ENCODE peak calls at places on chromosomes 6 and 20, in five cellular contexts. R is GM19239; P is left lung; V is Caki2; S is activated naive CD8-positive, alpha-beta T cell treated with anti-CD3 and anti-CD28 coated beads, Interleukin-2, amount 50 U/mL, for 24 hours. K is an unnamed sample.
A peak's percentile ranks its signal among the peaks of the same experiment; 100 is the strongest.

GRCh38 chr6:109421184-109421583 is 19.2 kb downstream of the PPIL6 start:
- DNase-seq in R (no peak), P (no peak), V (no peak), S (no peak), K (no peak)

GRCh38 chr20:4134861-4135379 is 119.6 kb upstream of the RNF24 start:
- DNase-seq in R (no peak), P (no peak), V (peak; percentile 68), S (no peak), K (no peak)

GRCh38 chr6:116990679-116991078 is 113.6 kb downstream of the RFX6 start:
- DNase-seq in R (no peak), P (no peak), V (no peak), S (no peak), K (no peak)

GRCh38 chr6:105601541-105602174 is 198.8 kb upstream of the PREP start:
- DNase-seq in R (peak; percentile 30), P (peak; percentile 74), V (peak; percentile 81), S (peak; percentile 27), K (no peak)

GRCh38 chr6:157629220-157629619 is 193.8 kb upstream of the SNX9 start:
- DNase-seq in R (no peak), P (no peak), V (no peak), S (no peak), K (no peak)

GRCh38 chr20:51310216-51310615 is 232.3 kb downstream of the NFATC2 start:
- DNase-seq in R (no peak), P (no peak), V (no peak), S (no peak), K (no peak)

GRCh38 chr6:144343736-144344428 is 58.7 kb downstream of the UTRN start:
- DNase-seq in R (no peak), P (no peak), V (peak; percentile 86), S (peak; percentile 37), K (no peak)

GRCh38 chr6:170080828-170081368 is 210.0 kb downstream of the DLL1 start:
- DNase-seq in R (no peak), P (peak; percentile 24), V (no peak), S (no peak), K (no peak)

GRCh38 chr6:169190970-169191369 is 62.7 kb downstream of the THBS2 start:
- DNase-seq in R (no peak), P (no peak), V (no peak), S (no peak), K (no peak)

GRCh38 chr6:156395276-156395675 is 381.9 kb upstream of the ARID1B start:
- DNase-seq in R (no peak), P (no peak), V (no peak), S (peak; percentile 7), K (no peak)

GRCh38 chr6:41502607-41503434 is 43.4 kb upstream of the FOXP4 start:
- DNase-seq in R (no peak), P (peak; percentile 46), V (no peak), S (peak; percentile 17), K (no peak)

GRCh38 chr6:108565091-108565766 is 4.5 kb downstream of the FOXO3 start:
- DNase-seq in R (no peak), P (no peak), V (no peak), S (no peak), K (no peak)

GRCh38 chr6:48959401-48960060 is 503.5 kb downstream of the MMUT start:
- DNase-seq in R (no peak), P (no peak), V (no peak), S (no peak), K (no peak)

GRCh38 chr20:58709703-58710039 is 17.1 kb downstream of the NPEPL1 start:
- DNase-seq in R (no peak), P (peak; percentile 12), V (no peak), S (no peak), K (no peak)

GRCh38 chr6:135514706-135515105 is 17.2 kb upstream of the AHI1 start:
- DNase-seq in R (no peak), P (no peak), V (no peak), S (no peak), K (no peak)

GRCh38 chr6:97591955-97592354 is 308.9 kb upstream of the MMS22L start:
- DNase-seq in R (no peak), P (no peak), V (no peak), S (no peak), K (no peak)

GRCh38 chr6:163387317-163387716 is 27.2 kb upstream of the QKI start:
- DNase-seq in R (no peak), P (no peak), V (no peak), S (no peak), K (no peak)

GRCh38 chr6:19836799-19837510 is at the start of gene ID4:
- DNase-seq in R (no peak), P (peak; percentile 94), V (peak; percentile 96), S (no peak), K (no peak)

GRCh38 chr20:4493386-4493785 is 228.3 kb upstream of the PRND start:
- DNase-seq in R (no peak), P (no peak), V (no peak), S (no peak), K (no peak)

GRCh38 chr6:70706491-70707123 is 38.9 kb downstream of the SMAP1 start:
- DNase-seq in R (peak; percentile 1), P (no peak), V (peak; percentile 9), S (no peak), K (peak; percentile 57)

GRCh38 chr20:50049442-50050026 is 63.4 kb downstream of the UBE2V1 start:
- DNase-seq in R (no peak), P (no peak), V (no peak), S (no peak), K (no peak)

GRCh38 chr6:29685718-29686326 is 4.9 kb upstream of the ZFP57 start:
- DNase-seq in R (no peak), P (no peak), V (no peak), S (no peak), K (peak; percentile 44)

GRCh38 chr6:97705568-97705967 is 422.6 kb upstream of the MMS22L start:
- DNase-seq in R (no peak), P (no peak), V (no peak), S (no peak), K (no peak)

GRCh38 chr6:41583576-41583975 is 37.4 kb downstream of the FOXP4 start:
- DNase-seq in R (no peak), P (no peak), V (no peak), S (no peak), K (no peak)

GRCh38 chr20:49420292-49420691 is 62.2 kb downstream of the KCNB1 start:
- DNase-seq in R (no peak), P (no peak), V (no peak), S (no peak), K (no peak)

GRCh38 chr20:38460040-38460623 is 12.5 kb upstream of the RALGAPB start:
- DNase-seq in R (no peak), P (no peak), V (peak; percentile 85), S (no peak), K (peak; percentile 79)

GRCh38 chr20:41213150-41213820 is 75.9 kb downstream of the PLCG1 start:
- DNase-seq in R (no peak), P (no peak), V (no peak), S (no peak), K (no peak)

GRCh38 chr6:161161889-161162624 is 111.8 kb downstream of the AGPAT4 start:
- DNase-seq in R (no peak), P (no peak), V (no peak), S (no peak), K (no peak)

GRCh38 chr20:57568088-57568896 is 7.4 kb downstream of the PCK1 start:
- DNase-seq in R (no peak), P (no peak), V (no peak), S (no peak), K (no peak)

GRCh38 chr20:48639899-48640298 is 187.9 kb downstream of the PREX1 start:
- DNase-seq in R (no peak), P (no peak), V (no peak), S (no peak), K (no peak)

GRCh38 chr20:19205999-19206398 is 6.4 kb upstream of the SLC24A3 start:
- DNase-seq in R (peak; percentile 53), P (peak; percentile 60), V (peak; percentile 44), S (peak; percentile 79), K (no peak)

GRCh38 chr6:29769336-29769735 is 46.1 kb downstream of the HLA-F start:
- DNase-seq in R (no peak), P (no peak), V (no peak), S (no peak), K (no peak)